ENCODE peak calls at places on chromosomes 7 and 10, in four cellular contexts. W is IMR-90, M is K562, A is endothelial cell of umbilical vein. P is an unnamed sample.

GRCh38 chr7:1818581-1819200 is 148.6 kb downstream of the ELFN1 start:
- DNase-seq in A (no peak), W (no peak), M (no peak), P (no peak)

GRCh38 chr7:135745702-135746312 is 2.8 kb downstream of the FAM180A start:
- DNase-seq in M (peak; percentile 38), A (peak; percentile 87), W (peak; percentile 99), P (peak; percentile 87)

GRCh38 chr7:44391746-44392617 is 66.6 kb upstream of the CAMK2B start:
- DNase-seq in M (no peak), W (no peak), A (no peak), P (no peak)

GRCh38 chr7:98852826-98853225 is 17.0 kb downstream of the TMEM130 start:
- DNase-seq in M (no peak), W (peak; percentile 54), A (no peak), P (no peak)

GRCh38 chr10:35641430-35642015 is 573 bp downstream of the FZD8 start:
- DNase-seq in A (no peak), M (peak; percentile 44), W (peak; percentile 42), P (no peak)

GRCh38 chr10:86918022-86918471 is 39.4 kb downstream of the MMRN2 start:
- DNase-seq in W (peak; percentile 77), M (no peak), A (no peak), P (no peak)

GRCh38 chr10:30215131-30215530 is 133.9 kb downstream of the MTPAP start:
- DNase-seq in A (no peak), W (peak; percentile 28), M (no peak), P (no peak)

GRCh38 chr7:146654048-146654447 is 537.4 kb downstream of the CNTNAP2 start:
- DNase-seq in W (no peak), M (no peak), A (no peak), P (no peak)

GRCh38 chr10:84310470-84310869 is 17.9 kb upstream of the CCSER2 start:
- DNase-seq in W (peak; percentile 86), A (no peak), M (no peak), P (no peak)

GRCh38 chr10:74822583-74823089 is 3.8 kb upstream of the KAT6B start:
- DNase-seq in A (no peak), W (peak; percentile 83), M (no peak), P (no peak)

GRCh38 chr7:136079934-136080333 is 102.8 kb upstream of the MTPN start:
- DNase-seq in W (no peak), A (no peak), M (no peak), P (no peak)

GRCh38 chr7:124411796-124412195 is 353.8 kb downstream of the GPR37 start:
- DNase-seq in A (no peak), M (no peak), W (no peak), P (no peak)

GRCh38 chr10:103367379-103367781 is 396 bp upstream of the TAF5 start:
- DNase-seq in W (no peak), M (no peak), A (no peak), P (no peak)

GRCh38 chr10:84352251-84352842 is 24.0 kb downstream of the CCSER2 start:
- DNase-seq in M (peak; percentile 75), W (peak; percentile 72), A (peak; percentile 63), P (no peak)

GRCh38 chr7:31796375-31796774 is 109.4 kb downstream of the PPP1R17 start:
- DNase-seq in W (peak; percentile 51), A (no peak), M (no peak), P (no peak)

GRCh38 chr7:39622609-39623311 is 612 bp upstream of the RALA start:
- DNase-seq in W (no peak), M (no peak), A (peak; percentile 36), P (no peak)

GRCh38 chr7:129831424-129832058 is 121.2 kb downstream of the UBE2H start:
- DNase-seq in A (peak; percentile 31), M (no peak), W (peak; percentile 95), P (peak; percentile 76)

GRCh38 chr7:102875700-102876192 is 37.1 kb upstream of the LRRC17 start:
- DNase-seq in A (peak; percentile 94), W (peak; percentile 100), M (peak; percentile 56), P (peak; percentile 98)

GRCh38 chr10:13453896-13454295 is 74.9 kb downstream of the BEND7 start:
- DNase-seq in W (no peak), A (no peak), M (no peak), P (no peak)
- H3K9me1 ChIP-seq in W (peaks cover 3% of the 10 kb centered on the region), A (no peaks in the 10 kb centered on the region), M (no peaks in the 10 kb centered on the region), P (no peaks in the 10 kb centered on the region)

DNA sequence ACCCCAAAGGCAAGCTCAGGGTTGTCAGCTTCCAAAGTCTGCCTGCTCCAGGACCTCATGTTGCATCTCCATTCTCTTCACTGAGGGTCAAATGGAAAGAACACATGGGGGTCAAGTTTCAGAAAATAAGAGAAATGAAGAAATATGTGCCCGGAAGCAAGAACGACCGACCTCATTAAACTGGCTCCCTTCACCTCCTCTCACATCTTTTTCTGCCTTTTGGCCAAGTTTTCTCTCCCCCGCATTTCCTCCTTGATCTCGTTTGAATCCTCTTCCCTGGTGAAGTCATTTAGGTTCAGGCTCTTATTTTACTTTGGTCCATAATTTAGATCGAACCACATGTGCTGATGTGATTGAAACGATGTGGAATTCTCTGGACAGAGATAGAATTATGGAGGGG is 44.2 kb downstream of the EGFR start:
- DNase-seq in M (no peak), W (no peak), A (no peak), P (no peak)
- H3K4me1 ChIP-seq in M (no peaks in the 10 kb centered on the region), W (peaks cover 44% of the 10 kb centered on the region), A (peaks cover 19% of the 10 kb centered on the region), P (peaks cover 66% of the 10 kb centered on the region)

DNA sequence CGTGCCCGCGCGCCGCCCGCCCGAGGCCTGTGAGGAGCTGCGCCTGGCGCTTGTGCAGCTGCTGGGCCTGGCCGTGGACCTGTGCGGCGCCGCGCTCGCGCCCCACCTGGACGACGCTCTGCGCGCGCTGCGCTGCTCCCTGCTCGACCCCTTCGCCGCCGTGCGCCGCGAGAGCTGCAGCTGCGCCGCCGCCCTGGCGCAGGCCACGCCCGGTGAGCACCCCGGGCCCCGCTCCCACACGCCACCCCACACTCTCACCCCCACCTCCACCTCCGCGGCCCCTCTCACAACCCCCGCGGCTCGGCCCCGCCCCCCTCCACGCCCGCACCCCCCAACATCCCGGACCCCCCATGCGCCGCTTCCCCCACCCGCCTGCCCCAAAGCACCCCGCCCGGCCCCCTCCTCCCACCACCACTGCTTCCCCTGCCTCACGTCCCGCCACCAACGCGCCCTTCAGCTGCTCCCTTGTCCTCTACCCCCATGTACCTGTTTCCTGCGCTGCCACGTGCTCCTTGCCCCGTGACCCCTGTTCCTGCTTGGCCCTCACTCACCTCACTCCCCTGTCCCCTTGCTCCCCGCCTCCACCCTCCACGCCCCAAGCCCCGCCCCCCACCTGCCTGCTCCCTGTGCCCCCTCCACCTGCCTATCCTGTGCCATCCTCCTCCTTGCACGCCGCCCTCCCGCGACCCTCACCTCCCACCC is at the start of gene PRKAR1B:
- DNase-seq in A (no peak), M (peak; percentile 75), W (no peak), P (no peak)
- H3K9me1 ChIP-seq in A (no peaks in the 10 kb centered on the region), M (no peaks in the 10 kb centered on the region), W (peaks cover 2% of the 10 kb centered on the region), P (no peaks in the 10 kb centered on the region)

GRCh38 chr10:33215635-33216034 is 118.8 kb downstream of the NRP1 start:
- DNase-seq in A (no peak), W (no peak), M (no peak), P (no peak)
- H3K4me1 ChIP-seq in A (peaks cover 48% of the 10 kb centered on the region), W (peaks cover 25% of the 10 kb centered on the region), M (no peaks in the 10 kb centered on the region), P (peaks cover 25% of the 10 kb centered on the region)

P was measured in keratinocyte.